ENCODE peak calls at places on chromosome 11, in five cellular contexts. D is psoas muscle, F is GM12864, Z is ovary, Y is adipocyte. X is an unnamed sample.

GRCh38 chr11:31397239-31397834 is 27.7 kb downstream of the DNAJC24 start:
- DNase-seq in Z (no peak), Y (peak), D (no peak), F (no peak), X (peak)

GRCh38 chr11:103700605-103701004 is 335.8 kb upstream of the DDI1 start:
- DNase-seq in Z (no peak), Y (peak), F (no peak), D (no peak), X (peak)

GRCh38 chr11:114044042-114044871 is 15.3 kb upstream of the ZBTB16 start:
- DNase-seq in Z (no peak), F (no peak), Y (no peak), D (no peak), X (peak)

GRCh38 chr11:2134022-2135010 is 4.9 kb downstream of the IGF2 start:
- DNase-seq in Z (no peak), D (no peak), Y (no peak), F (no peak), X (no peak)

GRCh38 chr11:132158091-132158490 is 787.7 kb downstream of the NTM start:
- DNase-seq in F (no peak), D (no peak), Z (no peak), Y (peak), X (peak)

GRCh38 chr11:131038597-131038996 is 122.3 kb upstream of the SNX19 start:
- DNase-seq in Y (no peak), F (no peak), Z (no peak), D (no peak), X (peak)

GRCh38 chr11:58524232-58525036 is 16.5 kb upstream of the OR5B21 start:
- DNase-seq in Z (peak), D (peak), F (peak), Y (peak), X (peak)

GRCh38 chr11:25423436-25424184 is 908.3 kb upstream of the ANO3 start:
- DNase-seq in Z (no peak), F (no peak), Y (peak), D (no peak), X (peak)

GRCh38 chr11:128520886-128521696 is 66.3 kb downstream of the ETS1 start:
- DNase-seq in D (no peak), Y (peak), Z (peak), F (no peak), X (no peak)

GRCh38 chr11:122923302-122923701 is 40.7 kb downstream of the JHY start:
- DNase-seq in F (no peak), Y (no peak), D (no peak), Z (no peak), X (no peak)

GRCh38 chr11:8601376-8602133 is 7.5 kb upstream of the STK33 start:
- DNase-seq in F (no peak), Y (no peak), Z (no peak), D (no peak), X (peak)

GRCh38 chr11:132658004-132658403 is 874.3 kb downstream of the OPCML start:
- DNase-seq in Z (no peak), F (no peak), Y (no peak), D (no peak), X (no peak)

GRCh38 chr11:111352235-111352746 is 26.8 kb downstream of the POU2AF1 start:
- DNase-seq in Z (no peak), D (no peak), F (no peak), Y (no peak), X (no peak)

GRCh38 chr11:123195182-123196059 is at the start of gene CLMP:
- DNase-seq in D (peak), F (no peak), Y (peak), Z (peak), X (peak)

GRCh38 chr11:723120-723883 is 17.3 kb downstream of the EPS8L2 start:
- DNase-seq in F (no peak), D (peak), Z (peak), Y (peak), X (peak)

GRCh38 chr11:131370090-131370751 is at the start of gene NTM:
- DNase-seq in F (no peak), Y (peak), Z (no peak), D (peak), X (peak)

GRCh38 chr11:45847908-45848316 is 637 bp downstream of the CRY2 start:
- DNase-seq in Y (peak), F (no peak), D (peak), Z (peak), X (peak)

GRCh38 chr11:115391598-115391997 is 112.6 kb downstream of the CADM1 start:
- DNase-seq in Y (no peak), Z (no peak), D (no peak), F (no peak), X (no peak)

DNA sequence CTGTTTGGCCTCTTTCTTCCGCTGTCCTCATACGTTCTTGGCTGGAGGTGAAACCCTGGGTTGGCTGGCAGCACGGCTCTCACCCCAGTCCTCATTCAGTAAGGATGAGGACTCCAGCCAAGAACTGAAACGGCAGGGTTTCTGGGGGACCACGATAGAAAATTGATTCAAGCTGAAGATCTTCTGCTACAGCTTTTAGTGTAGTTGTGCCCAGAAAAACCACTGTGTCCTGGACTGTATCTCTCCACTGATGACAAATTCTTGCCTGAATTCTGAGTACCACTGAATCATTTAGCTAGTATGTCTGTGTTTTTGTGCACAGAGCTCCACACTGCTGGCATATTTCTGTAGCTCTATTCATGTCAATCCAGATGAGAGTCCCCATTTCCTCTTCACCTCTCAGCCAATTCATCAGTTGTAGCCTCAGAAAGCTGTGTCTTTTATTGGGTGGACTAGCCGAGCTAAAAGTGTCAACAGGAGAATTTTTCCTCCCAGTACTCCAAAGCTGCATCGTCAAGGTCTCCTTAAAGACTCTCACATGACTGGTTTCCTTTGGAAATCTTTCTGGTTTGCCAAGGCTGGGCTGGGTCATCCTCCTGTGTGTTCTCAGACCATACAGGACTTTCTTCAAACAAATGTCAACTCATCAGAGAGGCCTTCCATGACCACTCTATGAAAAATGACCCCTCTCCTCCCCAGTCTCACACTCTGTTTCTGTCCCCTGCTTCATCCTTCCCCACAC is 144.5 kb downstream of the LDLRAD3 start:
- DNase-seq in Y (peak), F (no peak), D (no peak), Z (no peak), X (peak)
- H3K4me3 ChIP-seq in Y (peak), F (no peak), D (no peak), Z (no peak), X (no peak)

DNA sequence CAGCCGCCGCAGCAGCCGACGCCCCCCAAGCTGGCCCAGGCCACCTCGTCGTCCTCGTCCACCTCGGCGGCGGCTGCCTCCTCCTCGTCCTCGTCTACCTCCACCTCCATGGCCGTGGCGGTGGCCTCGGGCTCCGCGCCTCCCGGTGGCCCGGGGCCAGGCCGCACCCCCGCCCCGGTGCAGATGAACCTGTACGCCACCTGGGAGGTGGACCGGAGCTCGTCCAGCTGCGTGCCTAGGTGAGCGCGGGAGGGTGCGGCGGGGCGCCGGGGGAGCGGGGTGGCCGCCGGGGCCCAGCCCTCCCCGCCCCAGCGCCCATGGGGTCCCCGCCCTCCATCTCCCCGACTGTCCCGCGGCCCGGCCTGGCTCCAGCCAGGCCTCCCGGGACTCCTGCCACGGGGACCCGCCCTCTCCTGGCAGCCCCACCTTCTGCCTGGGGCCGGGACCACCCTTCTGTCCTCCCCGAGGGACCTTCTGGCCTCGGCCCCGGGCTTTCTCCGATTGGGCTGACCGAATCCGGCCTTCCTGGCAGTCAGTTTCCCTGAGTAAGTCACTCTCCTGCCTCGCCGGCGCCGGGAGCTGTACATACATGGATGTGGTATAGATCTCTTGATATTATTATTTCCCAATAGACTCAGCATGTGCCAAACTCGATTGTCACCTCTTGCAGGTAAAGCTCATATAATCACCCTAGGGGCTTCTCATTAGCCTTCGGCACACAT is 693 bp downstream of the PACS1 start:
- DNase-seq in Y (peak), D (peak), F (no peak), Z (peak), X (peak)
- H3K4me3 ChIP-seq in Y (peak), D (peak), F (peak), Z (peak), X (peak)

DNA sequence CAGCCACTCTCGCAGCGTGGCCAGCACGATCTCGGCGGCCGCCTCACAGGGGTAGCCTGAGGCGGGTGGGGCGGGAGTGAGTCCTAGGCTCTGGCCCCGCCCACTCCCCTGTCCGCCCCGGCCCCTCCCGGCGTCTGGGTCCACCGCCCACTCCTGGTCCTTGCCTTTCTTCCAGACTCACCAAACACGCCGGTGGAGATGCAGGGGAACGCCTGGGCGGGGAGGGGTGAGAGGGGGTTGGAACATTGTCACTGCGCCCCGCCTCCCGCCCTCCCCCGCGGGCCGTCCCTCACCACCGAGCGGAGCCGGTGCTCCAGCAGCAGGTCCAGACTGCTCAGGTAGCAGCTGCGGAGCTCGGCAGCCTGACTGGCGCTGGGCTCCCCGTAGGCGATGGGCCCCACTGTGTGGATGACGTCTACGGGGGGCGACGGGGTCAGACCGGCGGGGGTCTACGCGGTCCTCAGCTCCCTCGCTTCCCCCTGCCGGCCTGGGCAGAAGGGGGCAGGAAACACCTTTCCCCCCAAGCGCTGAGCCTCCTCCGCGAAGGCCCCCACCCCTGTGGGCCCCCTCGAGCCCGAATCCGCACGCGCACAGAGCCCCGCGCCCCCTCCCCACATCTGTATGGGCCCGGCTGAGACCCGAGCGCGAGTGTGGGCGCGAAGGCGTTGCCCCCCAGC is 13.2 kb downstream of the OTUB1 start:
- DNase-seq in Y (peak), Z (peak), F (no peak), D (peak), X (peak)
- H3K4me3 ChIP-seq in Y (no peak), Z (peak), F (no peak), D (peak), X (no peak)

DNA sequence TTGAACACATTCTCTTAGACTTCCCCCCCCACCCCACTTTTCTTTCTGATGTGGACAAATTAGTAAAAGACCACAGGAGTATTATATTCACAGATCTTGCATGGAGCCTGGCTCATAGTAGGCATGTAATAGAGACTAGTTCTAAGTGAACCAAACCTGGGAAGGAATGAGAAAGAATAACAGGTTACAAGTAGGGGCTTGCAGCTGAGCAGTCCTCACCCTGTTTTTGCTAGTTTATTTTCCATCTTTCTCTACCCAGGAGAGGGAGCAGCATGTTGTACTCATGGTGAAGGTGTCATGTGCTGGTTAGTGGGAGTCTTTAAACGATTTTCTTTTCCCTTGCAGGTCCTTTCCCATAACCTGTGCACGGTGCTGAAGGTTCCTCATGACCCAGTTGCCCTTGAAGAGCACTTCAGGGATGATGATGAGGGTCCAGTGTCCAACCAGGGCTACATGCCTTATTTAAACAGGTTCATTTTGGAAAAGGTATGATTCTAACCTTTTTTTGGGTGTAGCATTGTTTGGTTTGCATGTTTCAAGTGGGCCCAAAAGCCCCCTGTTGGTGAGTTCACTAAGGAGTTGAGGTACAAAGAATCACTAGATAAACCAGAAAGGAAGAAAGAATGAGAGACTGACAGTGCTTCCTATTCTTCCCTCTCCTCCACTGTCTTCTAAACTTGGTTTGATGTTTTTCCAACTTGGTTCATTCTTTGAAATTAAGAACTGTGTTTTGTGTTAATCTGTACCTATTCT is 30.1 kb downstream of the SWAP70 start:
- DNase-seq in Z (no peak), D (no peak), F (no peak), Y (no peak), X (no peak)
- H3K4me3 ChIP-seq in Z (no peak), D (no peak), F (no peak), Y (no peak), X (no peak)

GRCh38 chr11:109511598-109511997 is 89.6 kb downstream of the C11orf87 start:
- DNase-seq in F (no peak), D (no peak), Z (no peak), Y (no peak), X (no peak)
- H3K4me3 ChIP-seq in F (no peak), D (no peak), Z (no peak), Y (no peak), X (no peak)

DNA sequence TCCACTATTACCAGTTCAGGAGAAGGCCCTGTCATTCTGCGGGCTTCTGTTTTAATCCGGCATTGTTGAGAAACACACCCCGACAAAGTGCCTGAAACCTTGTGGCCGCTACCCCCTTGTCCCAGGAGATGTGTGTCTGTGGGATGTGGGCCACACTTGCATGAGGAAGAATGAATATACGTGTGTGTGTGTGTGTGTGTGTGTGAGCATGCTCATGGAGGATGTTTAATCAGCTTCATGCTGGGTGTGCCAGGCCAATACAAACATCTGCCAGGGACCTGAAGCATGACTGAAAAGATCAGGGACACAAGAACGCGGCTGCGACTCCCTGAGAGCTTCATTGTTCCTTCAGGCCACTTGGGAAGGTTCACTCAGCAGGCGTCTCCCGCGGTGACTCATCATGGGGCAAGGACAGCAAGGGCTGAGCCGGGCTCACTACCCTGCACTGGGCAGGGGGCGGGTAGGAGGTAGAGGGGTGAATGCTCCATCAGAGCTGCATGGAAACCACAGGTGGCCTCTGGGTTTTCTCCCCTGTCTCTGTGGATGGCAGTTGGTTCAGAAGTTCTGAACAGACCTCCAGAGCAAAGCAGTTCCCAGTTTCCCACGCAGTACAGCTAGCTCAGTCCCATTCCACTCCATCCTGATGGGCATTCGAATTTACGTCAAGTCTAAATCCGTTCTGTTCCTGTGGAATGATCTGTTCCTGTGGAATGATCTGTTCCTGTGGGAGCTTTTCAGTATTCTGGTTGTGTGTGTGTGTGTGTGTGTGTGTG is 7.0 kb upstream of the MALAT1 start:
- DNase-seq in F (no peak), Z (peak), D (peak), Y (peak), X (peak)
- H3K4me3 ChIP-seq in F (peak), Z (no peak), D (peak), Y (peak), X (no peak)

GRCh38 chr11:12841946-12842630 is 167.0 kb upstream of the RASSF10 start:
- DNase-seq in Z (peak), F (no peak), Y (peak), D (no peak), X (peak)
- H3K4me3 ChIP-seq in Z (no peak), F (peak), Y (peak), D (no peak), X (no peak)

GRCh38 chr11:94639901-94640721 is 72.9 kb downstream of the PIWIL4 start:
- DNase-seq in Y (no peak), D (no peak), Z (no peak), F (no peak), X (no peak)
- H3K4me3 ChIP-seq in Y (no peak), D (no peak), Z (no peak), F (no peak), X (no peak)